ENCODE peak calls at places on chromosomes 11 and 22, in four cellular contexts. M is fibroblast of pulmonary artery, V is GM12864, A is Calu3. X is an unnamed sample.

GRCh38 chr11:103805688-103806009 is 230.8 kb upstream of the DDI1 start:
- DNase-seq in A (no peak), V (no peak), M (no peak), X (no peak)

GRCh38 chr22:49971232-49972162 is 10.9 kb downstream of the PIM3 start:
- DNase-seq in M (peak), A (peak), V (no peak), X (no peak)

GRCh38 chr11:59865031-59865430 is 1.3 kb downstream of the TCN1 start:
- DNase-seq in V (no peak), A (peak), M (peak), X (no peak)

GRCh38 chr11:88115828-88116410 is 59.3 kb downstream of the RAB38 start:
- DNase-seq in A (no peak), M (no peak), V (no peak), X (no peak)

GRCh38 chr11:119370486-119371046 is 10.9 kb downstream of the USP2 start:
- DNase-seq in V (no peak), M (no peak), A (no peak), X (no peak)

GRCh38 chr11:78234006-78234405 is 45.3 kb downstream of the USP35 start:
- DNase-seq in V (no peak), M (no peak), A (no peak), X (no peak)

GRCh38 chr11:99160447-99160846 is 139.7 kb downstream of the CNTN5 start:
- DNase-seq in A (no peak), M (no peak), V (no peak), X (no peak)

GRCh38 chr11:35122308-35122707 is 16.7 kb upstream of the CD44 start:
- DNase-seq in A (no peak), M (no peak), V (no peak), X (no peak)

GRCh38 chr11:35138606-35138948 is 394 bp upstream of the CD44 start:
- DNase-seq in M (no peak), A (no peak), V (no peak), X (no peak)

GRCh38 chr11:34546511-34547206 is 33.1 kb upstream of the ELF5 start:
- DNase-seq in M (no peak), A (no peak), V (no peak), X (no peak)

GRCh38 chr11:45167283-45167682 is 20.8 kb downstream of the PRDM11 start:
- DNase-seq in V (no peak), M (no peak), A (no peak), X (no peak)

GRCh38 chr11:107496011-107496410 is 38.4 kb upstream of the CWF19L2 start:
- DNase-seq in M (peak), V (no peak), A (no peak), X (no peak)

GRCh38 chr22:23305321-23305910 is 125.1 kb downstream of the BCR start:
- DNase-seq in V (no peak), A (no peak), M (peak), X (no peak)

GRCh38 chr11:12496181-12497025 is 119.0 kb downstream of the PARVA start:
- DNase-seq in M (no peak), A (no peak), V (no peak), X (peak)

GRCh38 chr22:19038164-19038546 is 84.1 kb downstream of the DGCR2 start:
- DNase-seq in V (no peak), M (no peak), A (no peak), X (no peak)

GRCh38 chr22:28813772-28814518 is 13.6 kb upstream of the XBP1 start:
- DNase-seq in V (no peak), M (no peak), A (no peak), X (no peak)

GRCh38 chr22:22720201-22720723 is 75.8 kb downstream of the GGTLC2 start:
- DNase-seq in M (peak), V (peak), A (peak), X (no peak)

GRCh38 chr11:14358729-14359439 is at the start of gene RRAS2:
- DNase-seq in M (peak), A (peak), V (no peak), X (peak)

GRCh38 chr11:47216141-47216798 is 1.5 kb downstream of the DDB2 start:
- DNase-seq in M (peak), A (peak), V (peak), X (peak)

GRCh38 chr11:127491589-127491988 is 491.0 kb upstream of the KIRREL3 start:
- DNase-seq in A (no peak), V (no peak), M (no peak), X (no peak)
- TF ChIP-seq CTCF in A (no peak), V (no peak), M (no peak), X (no peak)

DNA sequence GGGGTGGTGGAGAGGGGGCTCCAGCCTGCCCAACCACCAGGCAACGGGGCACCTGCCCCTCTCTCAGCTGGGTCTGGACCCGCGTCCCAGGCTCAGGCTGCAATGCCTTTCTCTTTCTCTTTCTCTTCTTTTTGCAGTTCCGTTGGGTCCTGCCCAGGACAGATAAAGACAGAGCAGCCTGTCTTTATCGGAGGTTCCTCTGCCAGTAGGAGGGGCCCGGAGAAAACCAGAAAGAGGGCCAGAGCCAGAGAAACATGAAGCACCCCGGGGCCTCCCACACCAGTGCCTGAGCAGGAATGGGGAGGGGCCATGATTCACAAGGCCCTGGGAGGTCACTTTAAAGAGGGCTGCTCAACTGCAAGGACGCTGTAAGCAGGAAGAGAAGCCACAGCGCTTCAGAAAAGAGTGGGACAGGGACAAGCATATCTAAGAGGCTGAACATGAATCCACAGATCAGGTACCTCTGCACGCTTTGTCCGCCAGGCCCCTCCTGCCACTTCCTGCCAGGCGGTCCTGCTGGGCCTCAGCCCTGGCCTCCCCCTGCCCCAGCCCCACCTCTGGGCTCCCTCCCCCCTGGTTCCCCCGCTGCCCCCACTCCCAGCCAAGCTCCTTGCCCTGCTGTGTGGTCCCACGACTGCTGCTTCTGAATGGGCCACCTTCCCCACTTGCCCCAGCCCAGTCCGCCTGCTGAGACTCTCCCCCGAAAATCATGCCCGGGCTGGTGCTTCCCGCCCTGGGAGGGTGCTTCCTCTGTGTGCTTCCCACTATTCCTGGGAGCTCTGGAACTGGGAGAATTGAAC is at the start of gene APOBEC3C:
- DNase-seq in V (peak), A (peak), M (peak), X (no peak)
- TF ChIP-seq CTCF in V (no peak), A (no peak), M (peak), X (peak)

GRCh38 chr22:33299245-33299956 is 241.2 kb upstream of the SYN3 start:
- DNase-seq in A (no peak), V (peak), M (no peak), X (no peak)
- TF ChIP-seq CTCF in A (no peak), V (no peak), M (no peak), X (no peak)

GRCh38 chr11:15816996-15817395 is 539.4 kb downstream of the SOX6 start:
- DNase-seq in A (no peak), V (no peak), M (peak), X (no peak)
- TF ChIP-seq CTCF in A (no peak), V (no peak), M (no peak), X (no peak)

GRCh38 chr11:77068461-77069335 is 1.9 kb downstream of the CAPN5 start:
- DNase-seq in V (no peak), M (no peak), A (no peak), X (no peak)

GRCh38 chr11:77065878-77066228 is 918 bp upstream of the CAPN5 start:
- DNase-seq in V (no peak), A (no peak), M (peak), X (no peak)

GRCh38 chr11:77064648-77065217 is 2.0 kb upstream of the CAPN5 start:
- DNase-seq in M (no peak), V (no peak), A (no peak), X (no peak)

GRCh38 chr11:77067776-77068460 is 1.1 kb downstream of the CAPN5 start:
- DNase-seq in A (no peak), M (no peak), V (no peak), X (no peak)

DNA sequence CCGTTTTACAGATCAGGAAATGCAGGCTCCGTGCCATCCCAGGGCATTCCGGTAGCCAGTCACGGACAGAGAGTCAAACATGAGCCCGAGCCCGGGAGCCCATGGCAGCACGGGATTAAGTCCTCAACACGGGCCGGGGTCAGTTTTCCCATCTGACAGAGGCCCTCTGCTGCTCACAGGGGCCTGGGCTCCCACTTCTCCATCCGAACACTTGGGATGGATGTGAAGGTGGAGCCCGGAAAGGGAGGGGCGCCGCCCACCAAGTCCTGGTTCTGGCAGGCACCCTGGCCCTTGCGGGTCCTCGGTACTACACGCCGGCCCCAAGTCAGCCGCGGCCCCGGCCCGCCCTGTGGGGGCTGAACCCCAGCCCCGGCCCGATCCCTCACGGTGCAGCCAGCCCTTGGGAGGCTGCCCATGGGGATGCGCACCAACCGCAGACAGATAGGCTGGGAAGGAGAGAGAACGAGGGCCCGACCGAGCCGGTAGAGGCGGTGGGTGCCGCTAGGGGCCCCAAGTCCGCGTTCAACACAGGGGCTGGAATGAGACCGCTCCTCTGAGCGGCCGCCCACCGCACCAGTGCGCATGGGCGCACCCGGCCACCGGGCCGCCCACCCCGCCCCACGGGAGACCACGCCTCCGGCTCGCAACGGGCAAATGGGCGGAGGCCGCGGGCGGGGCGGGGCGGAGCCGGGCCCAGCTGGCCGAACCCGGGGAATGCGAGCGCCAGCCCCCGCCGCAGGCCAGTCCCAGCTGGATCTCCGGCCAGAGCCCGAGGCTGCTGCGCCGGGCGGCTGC is at the start of gene CAPN5:
- DNase-seq in M (peak), A (peak), V (no peak), X (peak)
- TF ChIP-seq CTCF in M (peak), A (no peak), V (peak), X (peak)

GRCh38 chr11:65851083-65851579 is 6.8 kb downstream of the CFL1 start:
- DNase-seq in M (no peak), A (no peak), V (no peak), X (no peak)
- TF ChIP-seq CTCF in M (peak), A (peak), V (peak), X (peak)

GRCh38 chr22:40805239-40805638 is 13.9 kb downstream of the SLC25A17 start:
- DNase-seq in M (no peak), V (no peak), A (no peak), X (no peak)

GRCh38 chr22:40805699-40806203 is 13.4 kb downstream of the SLC25A17 start:
- DNase-seq in M (no peak), A (no peak), V (no peak), X (no peak)

GRCh38 chr22:40803292-40803691 is 15.9 kb downstream of the SLC25A17 start:
- DNase-seq in A (no peak), M (no peak), V (no peak), X (no peak)

GRCh38 chr22:40808018-40808841 is 10.9 kb downstream of the SLC25A17 start:
- DNase-seq in A (no peak), V (no peak), M (peak), X (no peak)

GRCh38 chr22:40806711-40807110 is 12.4 kb downstream of the SLC25A17 start:
- DNase-seq in V (no peak), A (no peak), M (no peak), X (no peak)
- TF ChIP-seq CTCF in V (no peak), A (no peak), M (no peak), X (no peak)

DNA sequence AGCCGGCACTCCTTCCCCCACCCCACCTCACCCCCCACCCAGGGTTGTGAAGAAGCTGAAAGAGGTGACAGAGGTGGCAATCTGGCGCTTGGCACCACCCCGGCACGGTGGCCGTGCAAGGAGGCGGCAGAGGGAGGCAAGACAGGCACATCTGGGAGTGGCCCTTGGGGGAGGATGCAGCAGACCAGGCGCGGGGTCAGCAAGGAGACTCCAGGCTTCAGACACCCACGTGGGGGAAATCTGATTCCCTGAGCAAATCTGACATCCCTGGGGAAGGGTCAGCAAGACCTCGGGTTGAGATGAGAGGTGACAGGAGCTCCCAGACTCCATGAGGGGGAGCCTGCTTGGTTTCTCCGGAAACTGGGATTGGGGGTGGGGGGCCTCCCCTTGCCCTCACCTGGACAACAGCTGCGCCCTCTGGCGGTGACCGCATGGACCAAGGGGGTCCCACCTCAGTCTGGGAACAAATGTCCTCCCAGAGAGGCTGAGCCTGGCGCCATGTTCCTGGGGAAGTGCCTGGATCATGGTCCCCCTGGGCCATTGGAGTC is 4.0 kb upstream of the RCOR2 start:
- DNase-seq in V (no peak), A (no peak), M (no peak), X (no peak)
- TF ChIP-seq CTCF in V (peak), A (no peak), M (peak), X (peak)

GRCh38 chr11:84564867-84565184 is 1062.3 kb downstream of the DLG2 start:
- DNase-seq in M (no peak), V (no peak), A (no peak), X (no peak)
- TF ChIP-seq CTCF in M (no peak), V (no peak), A (no peak), X (peak)

GRCh38 chr22:26890870-26891269 is 233.5 kb downstream of the MIAT start:
- DNase-seq in A (peak), V (no peak), M (no peak), X (no peak)
- TF ChIP-seq CTCF in A (no peak), V (no peak), M (no peak), X (peak)

X was measured in osteocyte.